ENCODE peak calls at places on chromosomes 13 and 19, in nine cellular contexts. W is stomach, V is GM12892, R is tibial nerve, J is A549, M is heart left ventricle, Y is K562, I is ovary, C is adrenal gland. Z is an unnamed sample.

GRCh38 chr19:2333027-2333806 is 4.7 kb downstream of the SPPL2B start:
- DNase-seq in W (peak; percentile 45), V (no peak), R (no peak), Y (no peak), I (no peak), C (no peak), M (no peak), J (no peak), Z (no peak)

GRCh38 chr19:3504723-3505122 is 1.4 kb upstream of the FZR1 start:
- DNase-seq in M (no peak), W (no peak), V (no peak), J (no peak), C (no peak), I (no peak), R (no peak), Y (no peak), Z (no peak)

GRCh38 chr19:55809381-55810058 is 22.3 kb downstream of the NLRP11 start:
- DNase-seq in I (peak; percentile 47), J (peak; percentile 94), V (peak; percentile 24), R (no peak), M (peak; percentile 12), C (peak; percentile 69), Y (peak; percentile 89), W (peak; percentile 74), Z (no peak)

GRCh38 chr19:5436948-5437306 is 18.3 kb upstream of the ZNRF4 start:
- DNase-seq in C (no peak), Y (no peak), R (no peak), I (no peak), W (no peak), V (no peak), J (no peak), M (no peak), Z (no peak)

GRCh38 chr19:2618611-2619010 is 83.9 kb downstream of the GNG7 start:
- DNase-seq in J (no peak), M (peak; percentile 60), V (no peak), W (peak; percentile 59), C (peak; percentile 67), R (no peak), Y (no peak), I (no peak), Z (no peak)

GRCh38 chr13:99687728-99688397 is 186.6 kb downstream of the TM9SF2 start:
- DNase-seq in C (no peak), R (no peak), V (no peak), W (no peak), I (no peak), M (no peak), J (no peak), Y (no peak), Z (no peak)

GRCh38 chr13:94933230-94933751 is 220.9 kb upstream of the SOX21 start:
- DNase-seq in C (no peak), V (no peak), W (no peak), I (no peak), M (no peak), R (no peak), J (no peak), Y (no peak), Z (no peak)

GRCh38 chr13:109744512-109745051 is 41.8 kb downstream of the IRS2 start:
- DNase-seq in M (peak; percentile 61), I (peak; percentile 95), J (no peak), V (no peak), W (no peak), C (peak; percentile 94), Y (peak; percentile 51), R (no peak), Z (no peak)

GRCh38 chr13:63481334-63481733 is 2065.7 kb upstream of the PCDH20 start:
- DNase-seq in V (no peak), Y (no peak), J (no peak), R (no peak), C (no peak), I (no peak), M (no peak), W (no peak), Z (no peak)

GRCh38 chr13:42232671-42233070 is 39.3 kb upstream of the AKAP11 start:
- DNase-seq in M (no peak), V (no peak), I (no peak), R (no peak), Y (no peak), W (no peak), J (no peak), C (no peak), Z (no peak)

GRCh38 chr19:18185538-18185937 is 7.5 kb upstream of the MPV17L2 start:
- DNase-seq in V (no peak), R (no peak), W (no peak), M (no peak), J (no peak), C (no peak), I (no peak), Y (no peak), Z (no peak)

GRCh38 chr13:109156181-109156935 is 526.9 kb downstream of the MYO16 start:
- DNase-seq in M (no peak), C (no peak), Y (no peak), R (no peak), W (no peak), I (no peak), V (no peak), J (peak; percentile 54), Z (no peak)

DNA sequence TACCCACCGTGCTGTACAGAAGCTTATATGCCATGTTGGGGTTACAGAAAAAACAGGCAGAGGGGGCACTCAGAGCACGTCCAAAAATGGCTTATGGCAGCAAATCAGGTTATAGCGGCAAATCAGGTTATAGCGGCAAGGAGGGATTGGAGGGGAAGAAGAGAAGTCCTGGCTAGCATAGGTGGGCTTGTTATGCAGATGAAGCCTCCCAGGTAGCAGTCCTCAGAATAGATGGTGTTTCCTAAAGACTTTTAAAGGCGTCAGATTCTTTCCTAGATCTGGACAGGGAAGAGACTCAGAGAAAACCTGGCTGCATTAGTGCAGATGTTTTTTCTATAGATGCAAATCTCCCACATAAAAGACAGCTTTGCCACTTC is 19.8 kb upstream of the PLEKHF1 start:
- DNase-seq in I (no peak), M (no peak), V (no peak), W (no peak), Y (no peak), C (no peak), J (no peak), R (no peak), Z (peak; percentile 20)
- TF ChIP-seq POLR2A in I (no peak), M (no peak), V (no peak), W (no peak), Y (no peak), C (no peak), J (no peak), R (no peak), Z (no peak)

GRCh38 chr19:41172297-41173164 is 20.5 kb upstream of the CYP2S1 start:
- DNase-seq in V (no peak), M (no peak), R (no peak), J (no peak), W (peak; percentile 33), Y (no peak), C (no peak), I (no peak), Z (no peak)
- TF ChIP-seq POLR2A in V (no peak), M (no peak), R (no peak), J (no peak), W (no peak), Y (no peak), C (no peak), I (no peak), Z (no peak)

DNA sequence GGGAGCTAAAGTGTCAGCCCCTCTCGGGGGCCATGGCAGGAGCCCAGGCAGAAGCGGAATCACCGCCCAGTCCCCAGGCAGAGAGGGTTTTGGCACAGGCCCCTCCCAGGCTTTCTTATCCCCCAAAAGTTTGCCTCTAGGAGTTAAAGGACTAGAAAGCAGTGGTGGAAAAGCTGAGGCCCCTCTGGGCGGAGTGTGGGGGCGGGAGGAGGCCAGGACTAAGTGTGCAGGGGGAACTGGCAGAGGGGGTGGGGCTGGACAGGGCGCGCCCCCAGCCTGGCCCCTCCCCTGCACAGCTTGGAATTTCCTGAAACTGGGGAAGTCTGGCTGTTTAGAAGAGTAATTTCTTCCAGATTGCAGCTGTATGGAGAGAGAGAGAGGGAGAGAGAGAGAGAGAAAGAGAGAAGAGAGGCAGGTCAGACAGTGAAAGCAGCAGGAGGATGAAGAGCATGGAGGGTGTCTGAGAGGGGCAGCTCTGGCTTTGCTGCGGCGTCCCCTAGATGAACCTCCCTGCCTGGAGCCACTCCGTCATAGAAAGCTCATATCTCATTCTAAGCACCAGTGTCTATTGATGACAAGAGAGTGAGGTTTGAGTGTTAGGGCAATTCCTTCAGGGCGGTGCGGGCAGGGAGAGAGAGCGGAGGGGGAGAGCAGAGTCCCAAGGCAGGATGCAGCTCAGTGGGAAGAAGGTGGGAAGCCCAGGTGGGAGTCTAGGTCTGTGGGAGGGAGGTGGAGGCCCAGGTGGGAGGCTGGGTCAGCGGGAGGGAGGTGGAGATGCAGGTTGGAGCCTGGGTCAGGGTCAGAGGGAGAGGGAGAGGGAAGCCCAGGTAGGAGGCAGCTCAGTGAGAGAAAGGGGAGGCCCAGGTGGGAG is at the start of gene CDC42EP5:
- DNase-seq in Y (peak; percentile 43), M (peak; percentile 87), J (no peak), I (peak; percentile 62), W (peak; percentile 50), C (peak; percentile 61), R (peak; percentile 62), V (no peak), Z (peak; percentile 95)
- TF ChIP-seq POLR2A in Y (no peak), M (no peak), J (no peak), I (peak; percentile 55), W (no peak), C (no peak), R (peak; percentile 76), V (no peak), Z (no peak)

GRCh38 chr19:12956446-12957388 is at the start of gene GADD45GIP1:
- DNase-seq in I (peak; percentile 74), C (peak; percentile 78), R (peak; percentile 44), V (peak; percentile 80), J (peak; percentile 83), M (peak; percentile 73), W (peak; percentile 79), Y (peak; percentile 91), Z (no peak)
- TF ChIP-seq POLR2A in I (peak; percentile 71), C (peak; percentile 50), R (peak; percentile 53), V (peak; percentile 97), J (peak; percentile 86), M (no peak), W (no peak), Y (peak; percentile 88), Z (peak; percentile 58)

DNA sequence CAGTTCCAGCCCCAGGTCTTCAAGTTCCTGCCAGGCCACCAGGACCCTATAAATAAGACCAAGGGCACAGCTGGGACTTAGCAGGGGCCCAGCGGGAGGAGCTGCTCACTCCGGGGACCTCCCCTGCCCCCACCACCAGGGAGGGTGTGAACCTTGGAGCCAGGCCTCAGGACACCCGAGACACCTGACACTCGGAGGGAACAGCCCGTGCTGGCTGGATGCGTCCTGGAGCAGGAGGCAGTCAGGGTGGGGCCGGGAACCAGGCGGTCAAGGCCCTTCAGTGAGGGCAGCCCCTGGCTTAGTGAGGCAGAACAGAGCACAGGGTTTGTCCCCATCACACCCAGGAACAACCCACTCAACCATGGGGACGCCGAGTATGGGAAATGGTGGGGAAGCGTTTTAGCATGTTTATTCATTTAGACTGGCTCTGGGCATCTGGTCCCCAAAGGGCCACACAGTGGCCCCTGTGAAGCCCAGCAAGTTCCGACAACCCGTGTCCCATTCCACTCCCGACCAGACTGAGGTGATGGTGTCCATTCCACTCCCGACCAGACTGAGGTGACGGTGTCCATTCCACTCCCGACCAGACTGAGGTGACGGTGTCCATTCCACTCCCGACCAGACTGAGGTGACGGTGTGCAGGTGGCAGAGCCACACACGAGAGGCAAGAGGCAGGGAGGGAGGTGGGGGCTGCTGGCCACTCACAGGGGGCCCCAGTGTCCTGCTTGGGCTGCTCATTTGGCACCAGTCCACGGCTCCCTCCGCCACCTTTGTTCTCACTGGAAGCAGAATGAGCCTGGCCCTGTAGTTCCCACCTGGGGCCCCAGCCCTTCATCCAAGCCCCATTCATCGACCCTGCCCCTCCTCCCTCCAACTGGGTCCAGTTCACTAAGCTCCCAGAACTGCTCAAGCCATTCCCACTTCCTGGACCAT is 2.2 kb upstream of the MIDN start:
- DNase-seq in C (peak; percentile 87), M (peak; percentile 82), W (peak; percentile 69), R (no peak), J (no peak), Y (no peak), V (no peak), I (peak; percentile 91), Z (peak; percentile 95)
- TF ChIP-seq POLR2A in C (no peak), M (no peak), W (no peak), R (no peak), J (no peak), Y (peak; percentile 40), V (no peak), I (peak; percentile 49), Z (no peak)